ENCODE peak calls at places on chromosomes 3 and 15, in six cellular contexts. K is neuronal stem cell, E is aorta, A is GM10248, L is amygdala, Z is GM12865. S is an unnamed sample.

GRCh38 chr15:36066757-36067156 is 512.7 kb upstream of the CDIN1 start:
- DNase-seq in K (no peak), E (no peak), A (no peak), L (no peak), Z (no peak), S (no peak)

GRCh38 chr3:21839181-21839580 is 88.2 kb upstream of the ZNF385D start:
- DNase-seq in K (no peak), E (no peak), A (no peak), L (no peak), Z (no peak), S (no peak)

GRCh38 chr3:97297032-97297431 is 467.5 kb upstream of the ARL6 start:
- DNase-seq in K (no peak), E (no peak), A (no peak), L (no peak), Z (no peak), S (no peak)

GRCh38 chr3:171772427-171773056 is 37.7 kb downstream of the PLD1 start:
- DNase-seq in K (peak), E (no peak), A (peak), L (no peak), Z (peak), S (peak)

GRCh38 chr15:57618325-57618724 is 26.6 kb downstream of the MYZAP start:
- DNase-seq in K (no peak), E (no peak), A (no peak), L (no peak), Z (no peak), S (no peak)

GRCh38 chr3:4720316-4721075 is 227.3 kb downstream of the ITPR1 start:
- DNase-seq in K (no peak), E (no peak), A (peak), L (peak), Z (peak), S (peak)

GRCh38 chr15:98952381-98952803 is 55.2 kb downstream of the PGPEP1L start:
- DNase-seq in K (no peak), E (no peak), A (peak), L (no peak), Z (peak), S (peak)

GRCh38 chr3:156298014-156298413 is 177.6 kb downstream of the KCNAB1 start:
- DNase-seq in K (no peak), E (no peak), A (no peak), L (no peak), Z (no peak), S (no peak)

GRCh38 chr15:70127288-70127746 is 29.6 kb upstream of the TLE3 start:
- DNase-seq in K (no peak), E (no peak), A (no peak), L (peak), Z (peak), S (no peak)

GRCh38 chr3:113275876-113276580 is 64.7 kb downstream of the BOC start:
- DNase-seq in K (peak), E (no peak), A (peak), L (peak), Z (peak), S (peak)

GRCh38 chr3:32340039-32340438 is 51.6 kb upstream of the CMTM7 start:
- DNase-seq in K (peak), E (no peak), A (peak), L (no peak), Z (peak), S (peak)

GRCh38 chr15:89912145-89912673 is 543 bp downstream of the ARPIN start:
- DNase-seq in K (peak), E (peak), A (no peak), L (peak), Z (no peak), S (no peak)

GRCh38 chr15:72197460-72198409 is at the start of gene GRAMD2A:
- DNase-seq in K (no peak), E (no peak), A (peak), L (no peak), Z (peak), S (peak)

GRCh38 chr15:32641517-32642059 is at the start of gene SCG5:
- DNase-seq in K (peak), E (no peak), A (no peak), L (peak), Z (no peak), S (no peak)

GRCh38 chr3:128780438-128780837 is 54.5 kb downstream of the RAB7A start:
- DNase-seq in K (no peak), E (no peak), A (no peak), L (no peak), Z (no peak), S (no peak)

GRCh38 chr3:164236856-164237255 is 841.4 kb downstream of the SI start:
- DNase-seq in K (no peak), E (no peak), A (no peak), L (no peak), Z (no peak), S (no peak)

GRCh38 chr3:40677321-40677720 is 152.6 kb downstream of the ZNF621 start:
- DNase-seq in K (no peak), E (no peak), A (no peak), L (no peak), Z (no peak), S (no peak)

GRCh38 chr15:70802629-70803028 is 39.3 kb upstream of the UACA start:
- DNase-seq in K (no peak), E (no peak), A (no peak), L (no peak), Z (no peak), S (no peak)

GRCh38 chr3:66406186-66406585 is 94.6 kb downstream of the LRIG1 start:
- DNase-seq in K (no peak), E (no peak), A (no peak), L (peak), Z (no peak), S (no peak)

GRCh38 chr15:65056868-65057548 is 10.8 kb downstream of the RASL12 start:
- DNase-seq in K (no peak), E (no peak), A (no peak), L (no peak), Z (no peak), S (no peak)

GRCh38 chr3:43885908-43886618 is 195.3 kb downstream of the ABHD5 start:
- DNase-seq in K (no peak), E (no peak), A (no peak), L (no peak), Z (no peak), S (no peak)

GRCh38 chr15:68552773-68553172 is 26.0 kb upstream of the CORO2B start:
- DNase-seq in K (no peak), E (no peak), A (no peak), L (peak), Z (no peak), S (no peak)

GRCh38 chr3:98560911-98561310 is 29.1 kb downstream of the GPR15 start:
- DNase-seq in K (no peak), E (no peak), A (no peak), L (no peak), Z (peak), S (no peak)

GRCh38 chr15:31489801-31490646 is 163.4 kb downstream of the KLF13 start:
- DNase-seq in K (no peak), E (no peak), A (peak), L (no peak), Z (peak), S (peak)

GRCh38 chr15:44712108-44713005 is 1.0 kb downstream of the B2M start:
- DNase-seq in K (no peak), E (peak), A (peak), L (peak), Z (peak), S (peak)

GRCh38 chr3:14289590-14290453 is 111.2 kb downstream of the LSM3 start:
- DNase-seq in K (no peak), E (no peak), A (no peak), L (no peak), Z (no peak), S (no peak)

GRCh38 chr3:42640771-42641370 is 12.6 kb upstream of the ZBTB47 start:
- DNase-seq in K (no peak), E (no peak), A (no peak), L (no peak), Z (no peak), S (no peak)

GRCh38 chr3:161430307-161430706 is 59.0 kb upstream of the SPTSSB start:
- DNase-seq in K (no peak), E (no peak), A (no peak), L (no peak), Z (no peak), S (no peak)

GRCh38 chr15:59437777-59438574 is at the start of gene FAM81A:
- DNase-seq in K (peak), E (peak), A (peak), L (peak), Z (peak), S (peak)

GRCh38 chr3:45947361-45947760 is 4.1 kb downstream of the CXCR6 start:
- DNase-seq in K (no peak), E (no peak), A (no peak), L (no peak), Z (no peak), S (no peak)

GRCh38 chr3:107111889-107112288 is 265.4 kb upstream of the CCDC54 start:
- DNase-seq in K (no peak), E (no peak), A (no peak), L (no peak), Z (no peak), S (no peak)

GRCh38 chr15:75836953-75837321 is 6.3 kb upstream of the UBE2Q2 start:
- DNase-seq in K (no peak), E (no peak), A (peak), L (no peak), Z (peak), S (peak)

GRCh38 chr3:55964491-55964980 is 477.4 kb upstream of the WNT5A start:
- DNase-seq in K (no peak), E (no peak), A (no peak), L (no peak), Z (no peak), S (no peak)

GRCh38 chr3:185864767-185865166 is 39.9 kb upstream of the IGF2BP2 start:
- DNase-seq in K (no peak), E (no peak), A (no peak), L (no peak), Z (no peak), S (no peak)

GRCh38 chr3:31210068-31210650 is 315.7 kb upstream of the GADL1 start:
- DNase-seq in K (no peak), E (no peak), A (no peak), L (no peak), Z (no peak), S (no peak)

GRCh38 chr3:137409584-137409983 is 354.5 kb upstream of the SOX14 start:
- DNase-seq in K (no peak), E (no peak), A (no peak), L (no peak), Z (peak), S (no peak)

GRCh38 chr15:75198560-75199346 is 2.9 kb upstream of the C15orf39 start:
- DNase-seq in K (no peak), E (no peak), A (peak), L (no peak), Z (peak), S (peak)

GRCh38 chr3:187315872-187316271 is 24.3 kb upstream of the MASP1 start:
- DNase-seq in K (no peak), E (no peak), A (no peak), L (no peak), Z (no peak), S (no peak)

S was measured in GM13976.